ENCODE peak calls at places on chromosome 11, in five cellular contexts. F, K, T, U and E are unnamed samples. For H3K4me1, the result is how much of the 10 kb centered on the place peaks cover.

GRCh38 chr11:62689421-62690183 is at the start of gene LRRN4CL:
- DNase-seq in T (peak), U (peak), F (no peak), K (no peak), E (no peak)

GRCh38 chr11:102564110-102564509 is 33.6 kb upstream of the MMP7 start:
- DNase-seq in K (no peak), T (no peak), F (no peak), U (no peak), E (no peak)

GRCh38 chr11:2530131-2530854 is 85.5 kb downstream of the KCNQ1 start:
- DNase-seq in K (peak), F (peak), T (peak), U (peak), E (peak)

GRCh38 chr11:122036022-122036421 is 80.0 kb downstream of the BLID start:
- DNase-seq in U (no peak), K (no peak), T (no peak), F (no peak), E (no peak)

GRCh38 chr11:35126000-35126878 is 12.7 kb upstream of the CD44 start:
- DNase-seq in K (no peak), T (no peak), F (no peak), U (no peak), E (no peak)

GRCh38 chr11:70220920-70221319 is 17.8 kb downstream of the FADD start:
- DNase-seq in F (no peak), T (no peak), U (no peak), K (no peak), E (no peak)

GRCh38 chr11:59201376-59201775 is 11.4 kb downstream of the MPEG1 start:
- DNase-seq in T (no peak), K (no peak), F (no peak), U (no peak), E (no peak)

GRCh38 chr11:2120359-2121100 is 18.7 kb downstream of the IGF2 start:
- DNase-seq in T (no peak), K (no peak), U (peak), F (peak), E (no peak)

GRCh38 chr11:26048271-26048670 is 283.7 kb upstream of the ANO3 start:
- DNase-seq in T (no peak), U (no peak), K (no peak), F (no peak), E (no peak)

GRCh38 chr11:62508336-62509058 is 38.1 kb downstream of the AHNAK start:
- DNase-seq in T (peak), F (peak), K (peak), U (peak), E (peak)

GRCh38 chr11:24588075-24588474 is 91.2 kb downstream of the LUZP2 start:
- DNase-seq in K (no peak), U (no peak), T (no peak), F (no peak), E (no peak)

GRCh38 chr11:102666331-102666957 is 39.1 kb downstream of the MMP27 start:
- DNase-seq in F (no peak), U (no peak), T (no peak), K (no peak), E (peak)

GRCh38 chr11:25449100-25449499 is 882.8 kb upstream of the ANO3 start:
- DNase-seq in K (no peak), F (no peak), T (no peak), U (no peak), E (no peak)

GRCh38 chr11:65792456-65792855 is 5.6 kb downstream of the OVOL1 start:
- DNase-seq in U (peak), T (no peak), F (no peak), K (no peak), E (no peak)

GRCh38 chr11:46369458-46370152 is 11.9 kb upstream of the MDK start:
- DNase-seq in U (peak), K (no peak), F (peak), T (no peak), E (peak)

GRCh38 chr11:15807827-15808226 is 548.5 kb downstream of the SOX6 start:
- DNase-seq in T (no peak), U (no peak), F (no peak), K (no peak), E (no peak)

GRCh38 chr11:71488086-71488967 is 35.3 kb downstream of the NADSYN1 start:
- DNase-seq in K (no peak), F (no peak), U (no peak), T (peak), E (no peak)

GRCh38 chr11:5622802-5623201 is 2.0 kb upstream of the TRIM34 start:
- DNase-seq in K (no peak), F (no peak), U (no peak), T (no peak), E (no peak)
- H3K4me1 ChIP-seq in K (under half), F (under half), U (under half), T (under half), E (under half)

GRCh38 chr11:31509412-31510345 is at the start of the genes ELP4 and IMMP1L:
- DNase-seq in U (peak), F (peak), T (peak), K (peak), E (peak)
- TF ChIP-seq POLR2A in U (peak), F (no peak), T (no peak), K (peak), E (peak)

DNA sequence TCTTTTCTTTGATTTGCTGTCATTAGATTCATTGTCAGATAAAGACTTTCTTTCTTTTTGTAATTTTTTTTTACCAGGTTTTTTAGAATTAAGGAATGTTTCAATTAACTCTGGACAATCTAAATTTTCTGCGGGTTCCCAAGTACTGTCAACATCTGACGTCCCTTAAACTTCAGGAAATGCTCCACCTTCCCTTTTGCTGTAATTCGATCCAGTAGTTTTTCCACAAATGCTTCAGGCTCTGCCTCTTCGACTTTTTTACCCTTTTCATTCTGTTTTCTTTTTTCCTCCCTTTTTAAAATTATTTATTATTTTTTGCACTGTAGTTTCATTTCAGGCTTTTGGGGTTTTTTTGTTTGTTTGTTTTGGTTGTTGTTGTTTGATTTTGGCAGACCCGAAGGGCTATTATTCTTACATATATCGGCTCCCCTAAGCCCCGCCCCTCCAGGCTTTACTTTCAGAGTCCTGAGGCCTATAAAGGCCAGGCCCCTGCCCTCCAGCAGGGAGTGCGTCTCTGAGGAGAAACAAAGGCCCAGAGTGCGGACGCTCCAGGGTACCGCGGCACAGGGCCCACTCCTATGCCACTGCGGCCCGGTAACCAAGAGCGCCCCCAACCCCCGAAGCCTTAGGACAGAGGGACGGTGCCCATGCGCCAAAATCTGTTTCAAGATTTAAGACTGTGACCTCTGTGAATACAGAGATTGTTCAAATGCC is 116.4 kb downstream of the TYR start:
- DNase-seq in K (peak), T (peak), F (no peak), U (no peak), E (peak)
- H3K4me3 ChIP-seq in K (no peak), T (no peak), F (no peak), U (peak), E (no peak)

GRCh38 chr11:93737904-93738612 is 3.2 kb downstream of the TAF1D start:
- DNase-seq in T (no peak), K (no peak), U (no peak), F (no peak), E (no peak)
- H3K4me1 ChIP-seq in T (half or more), K (under half), U (under half), F (half or more), E (under half)

DNA sequence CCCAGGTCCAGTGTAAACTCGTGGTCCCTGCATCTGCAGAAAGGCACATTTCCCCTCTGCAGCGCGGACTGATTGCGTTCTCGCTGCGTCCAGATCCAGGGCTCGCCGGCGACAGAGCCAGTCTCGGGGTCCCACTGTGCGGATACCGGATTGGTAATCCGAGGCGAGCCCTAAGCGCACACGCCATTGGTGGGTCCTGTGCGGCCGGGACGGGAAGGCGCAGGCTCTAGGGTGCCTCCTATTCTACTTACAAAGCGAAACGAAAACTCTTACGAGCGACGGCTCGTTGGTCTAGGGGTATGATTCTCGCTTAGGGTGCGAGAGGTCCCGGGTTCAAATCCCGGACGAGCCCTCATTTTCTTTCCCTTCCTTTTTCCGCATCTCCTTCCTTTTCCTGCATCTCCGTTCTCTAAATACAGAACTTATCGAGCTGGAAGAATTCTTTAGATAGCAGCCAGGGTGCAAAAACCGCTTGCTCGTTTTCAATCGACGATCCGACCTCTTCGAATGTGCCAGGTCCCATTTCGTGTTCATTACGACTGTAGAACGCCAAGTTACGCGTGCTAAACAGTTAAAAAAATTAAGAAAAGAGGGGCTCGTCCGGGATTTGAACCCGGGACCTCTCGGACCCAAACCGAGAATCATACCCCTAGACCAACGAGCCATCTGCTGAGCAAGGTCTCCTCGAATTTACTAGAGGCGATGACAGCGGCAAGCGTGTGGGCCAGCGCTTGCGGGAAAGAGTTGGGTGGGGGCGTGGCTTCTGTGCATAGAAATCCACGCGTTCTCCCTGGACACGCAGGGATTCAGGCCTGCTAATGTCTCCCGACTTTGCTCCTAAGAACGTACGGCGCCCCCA is 29.2 kb upstream of the WNT11 start:
- DNase-seq in U (peak), T (peak), F (peak), K (peak), E (peak)
- TF ChIP-seq POLR2A in U (no peak), T (peak), F (no peak), K (peak), E (no peak)